ENCODE peak calls at places on chromosome 7, in four cellular contexts. One of them, this sample, is unnamed.

GRCh38 chr7:16066805-16067459 is 354.4 kb downstream of the CRPPA start:
- DNase-seq in HCT116: no peak
- DNase-seq in GM23338: peak; percentile 9
- DNase-seq in RWPE1: no peak
- DNase-seq in this sample: no peak

GRCh38 chr7:84784450-84784849 is 402.4 kb downstream of the SEMA3D start:
- DNase-seq in HCT116: no peak
- DNase-seq in GM23338: no peak
- DNase-seq in RWPE1: no peak
- DNase-seq in this sample: no peak

GRCh38 chr7:155190608-155191536 is 106.8 kb upstream of the INSIG1 start:
- DNase-seq in HCT116: no peak
- DNase-seq in GM23338: peak; percentile 79
- DNase-seq in RWPE1: peak; percentile 54
- DNase-seq in this sample: no peak

GRCh38 chr7:90345548-90346319 is 782 bp upstream of the GTPBP10 start:
- DNase-seq in HCT116: no peak
- DNase-seq in GM23338: peak; percentile 40
- DNase-seq in RWPE1: peak; percentile 8
- DNase-seq in this sample: no peak

GRCh38 chr7:1873070-1873405 is 203.0 kb downstream of the ELFN1 start:
- DNase-seq in HCT116: no peak
- DNase-seq in GM23338: no peak
- DNase-seq in RWPE1: no peak
- DNase-seq in this sample: no peak

GRCh38 chr7:135811513-135811912 is 62.9 kb upstream of the FAM180A start:
- DNase-seq in HCT116: no peak
- DNase-seq in GM23338: no peak
- DNase-seq in RWPE1: no peak
- DNase-seq in this sample: no peak

GRCh38 chr7:103795112-103795511 is 194.3 kb downstream of the RELN start:
- DNase-seq in HCT116: no peak
- DNase-seq in GM23338: no peak
- DNase-seq in RWPE1: no peak
- DNase-seq in this sample: no peak

GRCh38 chr7:18693401-18693800 is 197.9 kb downstream of the HDAC9 start:
- DNase-seq in HCT116: peak; percentile 16
- DNase-seq in GM23338: peak; percentile 68
- DNase-seq in RWPE1: peak; percentile 20
- DNase-seq in this sample: peak; percentile 12

GRCh38 chr7:113071465-113071864 is 15.2 kb downstream of the GPR85 start:
- DNase-seq in HCT116: no peak
- DNase-seq in GM23338: no peak
- DNase-seq in RWPE1: no peak
- DNase-seq in this sample: no peak

GRCh38 chr7:77575187-77575586 is 38.1 kb downstream of the PTPN12 start:
- DNase-seq in HCT116: no peak
- DNase-seq in GM23338: no peak
- DNase-seq in RWPE1: no peak
- DNase-seq in this sample: no peak

GRCh38 chr7:8068892-8069686 is 100.5 kb downstream of the GLCCI1 start:
- DNase-seq in HCT116: no peak
- DNase-seq in GM23338: peak; percentile 44
- DNase-seq in RWPE1: no peak
- DNase-seq in this sample: no peak

GRCh38 chr7:95595825-95596182 is 512 bp downstream of the PDK4 start:
- DNase-seq in HCT116: no peak
- DNase-seq in GM23338: no peak
- DNase-seq in RWPE1: no peak
- DNase-seq in this sample: no peak

GRCh38 chr7:18685961-18686360 is 190.4 kb downstream of the HDAC9 start:
- DNase-seq in HCT116: no peak
- DNase-seq in GM23338: peak; percentile 9
- DNase-seq in RWPE1: no peak
- DNase-seq in this sample: no peak

GRCh38 chr7:94888542-94888941 is 18.9 kb upstream of the PPP1R9A start:
- DNase-seq in HCT116: peak; percentile 34
- DNase-seq in GM23338: peak; percentile 24
- DNase-seq in RWPE1: peak; percentile 14
- DNase-seq in this sample: peak; percentile 16

GRCh38 chr7:127755529-127755928 is 103.5 kb downstream of the SND1 start:
- DNase-seq in HCT116: no peak
- DNase-seq in GM23338: no peak
- DNase-seq in RWPE1: no peak
- DNase-seq in this sample: no peak

GRCh38 chr7:97731736-97732370 is at the start of gene TAC1:
- DNase-seq in HCT116: no peak
- DNase-seq in GM23338: peak; percentile 74
- DNase-seq in RWPE1: no peak
- DNase-seq in this sample: no peak

GRCh38 chr7:83365746-83366145 is 203.1 kb upstream of the PCLO start:
- DNase-seq in HCT116: no peak
- DNase-seq in GM23338: no peak
- DNase-seq in RWPE1: no peak
- DNase-seq in this sample: no peak

DNA sequence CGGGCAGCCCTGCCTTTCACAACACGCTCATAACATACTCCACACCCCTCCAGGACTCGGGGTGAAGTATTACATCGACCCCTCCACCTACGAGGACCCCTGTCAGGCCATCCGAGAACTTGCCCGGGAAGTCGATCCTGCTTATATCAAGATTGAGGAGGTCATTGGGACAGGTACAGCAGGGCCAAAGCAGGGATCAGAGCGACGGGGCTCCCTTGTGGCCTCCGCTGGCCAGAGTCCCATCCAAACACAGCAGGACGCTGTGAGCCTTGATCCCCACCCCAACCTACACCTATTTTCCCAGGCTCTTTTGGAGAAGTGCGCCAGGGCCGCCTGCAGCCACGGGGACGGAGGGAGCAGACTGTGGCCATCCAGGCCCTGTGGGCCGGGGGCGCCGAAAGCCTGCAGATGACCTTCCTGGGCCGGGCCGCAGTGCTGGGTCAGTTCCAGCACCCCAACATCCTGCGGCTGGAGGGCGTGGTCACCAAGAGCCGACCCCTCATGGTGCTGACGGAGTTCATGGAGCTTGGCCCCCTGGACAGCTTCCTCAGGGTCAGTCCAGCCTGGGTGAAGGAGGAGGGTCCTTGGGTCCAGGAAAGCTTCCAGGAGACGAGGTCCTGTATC is 13.4 kb downstream of the EPHB6 start:
- DNase-seq in HCT116: no peak
- DNase-seq in GM23338: no peak
- DNase-seq in RWPE1: no peak
- DNase-seq in this sample: no peak
- H3K27ac ChIP-seq in HCT116: no peak overlapping the region
- H3K27ac ChIP-seq in GM23338: no peak overlapping the region
- H3K27ac ChIP-seq in RWPE1: no peak overlapping the region
- H3K27ac ChIP-seq in this sample: no peak overlapping the region

DNA sequence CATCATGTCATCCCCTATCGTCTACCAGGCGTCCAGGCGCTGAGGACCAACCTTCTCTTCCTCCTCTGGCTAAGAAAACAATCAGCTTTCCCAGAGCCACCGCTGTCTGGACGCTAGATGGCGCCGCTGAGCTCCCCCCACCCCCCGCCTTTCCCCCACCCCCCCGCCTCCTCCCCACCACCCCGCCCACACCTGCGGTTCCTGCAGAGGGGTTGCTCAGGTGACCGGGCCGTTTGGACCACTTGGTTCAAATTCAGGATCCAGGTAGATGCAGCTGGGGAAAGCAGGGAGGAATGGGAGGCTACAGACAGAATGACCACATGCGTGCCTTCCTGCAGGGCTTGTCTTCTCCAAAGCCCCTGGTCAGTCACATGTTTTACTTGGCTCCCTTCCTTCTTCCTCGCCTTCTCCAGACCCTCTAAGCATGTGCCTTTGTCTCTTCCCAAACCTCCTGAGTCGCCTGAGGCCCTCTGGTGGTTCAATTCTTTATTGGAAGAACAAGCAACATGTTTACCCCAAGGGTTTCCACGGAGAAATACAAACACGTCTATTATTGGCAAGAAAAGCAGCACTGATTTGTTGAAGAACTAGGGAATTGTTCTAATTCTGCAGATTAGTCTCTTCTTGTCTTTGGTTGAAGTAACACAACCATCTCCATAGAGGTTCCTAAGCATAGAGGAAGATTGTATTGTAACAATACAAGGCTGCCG is 24.7 kb downstream of the AOC1 start:
- DNase-seq in HCT116: peak; percentile 87
- DNase-seq in GM23338: peak; percentile 95
- DNase-seq in RWPE1: peak; percentile 76
- DNase-seq in this sample: no peak
- H3K27ac ChIP-seq in HCT116: no peak overlapping the region
- H3K27ac ChIP-seq in GM23338: no peak overlapping the region
- H3K27ac ChIP-seq in RWPE1: no peak overlapping the region
- H3K27ac ChIP-seq in this sample: no peak overlapping the region

GRCh38 chr7:5494320-5494682 is 70.7 kb upstream of the TNRC18 start:
- DNase-seq in HCT116: no peak
- DNase-seq in GM23338: no peak
- DNase-seq in RWPE1: no peak
- DNase-seq in this sample: no peak

GRCh38 chr7:5495581-5496375 is 72.1 kb upstream of the TNRC18 start:
- DNase-seq in HCT116: no peak
- DNase-seq in GM23338: no peak
- DNase-seq in RWPE1: no peak
- DNase-seq in this sample: no peak

GRCh38 chr7:5492249-5493020 is 68.8 kb upstream of the TNRC18 start:
- DNase-seq in HCT116: no peak
- DNase-seq in GM23338: peak; percentile 86
- DNase-seq in RWPE1: no peak
- DNase-seq in this sample: no peak

GRCh38 chr7:5497158-5498103 is 73.8 kb upstream of the TNRC18 start:
- DNase-seq in HCT116: no peak
- DNase-seq in GM23338: peak; percentile 45
- DNase-seq in RWPE1: no peak
- DNase-seq in this sample: no peak

DNA sequence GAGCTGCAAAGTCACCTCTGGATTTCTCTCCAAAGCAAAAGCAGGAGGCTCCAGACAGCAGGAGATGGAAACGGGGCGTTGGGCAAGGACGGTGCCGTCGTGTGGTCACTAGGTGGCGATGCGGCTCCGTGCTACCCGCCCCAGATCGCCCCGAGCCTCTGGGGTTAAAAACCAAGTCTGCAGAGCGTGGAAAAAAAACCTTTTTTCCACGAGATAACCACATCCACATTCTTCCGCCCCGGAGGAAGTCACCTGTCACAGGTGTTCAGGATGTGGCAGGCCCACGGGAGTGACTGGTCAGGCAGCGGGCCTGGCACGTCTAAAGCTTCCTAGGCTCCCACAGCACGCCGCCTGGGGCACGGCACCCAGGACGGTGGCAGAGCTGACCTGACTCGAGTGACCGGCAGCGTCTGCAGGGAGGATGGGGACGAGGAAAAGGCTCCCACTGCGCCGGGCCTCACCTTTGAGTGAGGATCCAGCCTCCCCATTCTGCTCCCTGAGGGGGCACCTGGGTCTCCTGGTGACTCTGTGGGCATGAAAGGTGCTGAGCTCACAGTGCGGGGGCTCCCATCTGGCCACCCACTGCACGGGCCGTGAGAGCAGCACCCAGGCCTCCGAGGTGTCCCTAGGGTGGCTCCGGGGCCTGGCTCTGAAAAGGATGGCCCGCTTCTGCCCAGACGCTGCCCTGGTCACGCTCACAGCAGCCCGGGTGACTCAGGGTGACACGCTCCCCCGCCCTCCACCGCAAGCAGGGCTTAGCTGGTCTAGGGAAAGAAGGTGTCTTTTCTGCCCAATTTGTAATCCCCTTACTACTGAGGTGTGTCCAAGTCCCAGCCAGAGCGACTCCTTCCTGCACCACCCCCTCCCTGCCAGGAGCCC is 71.3 kb upstream of the TNRC18 start:
- DNase-seq in HCT116: peak; percentile 48
- DNase-seq in GM23338: peak; percentile 94
- DNase-seq in RWPE1: peak; percentile 85
- DNase-seq in this sample: peak; percentile 22
- H3K27ac ChIP-seq in HCT116: peak overlapping the region; percentile 54
- H3K27ac ChIP-seq in GM23338: no peak overlapping the region
- H3K27ac ChIP-seq in RWPE1: peak overlapping the region; percentile 87
- H3K27ac ChIP-seq in this sample: peak overlapping the region; percentile 84

GRCh38 chr7:151550601-151551286 is 31.0 kb upstream of the RHEB start:
- DNase-seq in HCT116: no peak
- DNase-seq in GM23338: no peak
- DNase-seq in RWPE1: peak; percentile 18
- DNase-seq in this sample: peak; percentile 93
- H3K27ac ChIP-seq in HCT116: no peak overlapping the region
- H3K27ac ChIP-seq in GM23338: no peak overlapping the region
- H3K27ac ChIP-seq in RWPE1: no peak overlapping the region
- H3K27ac ChIP-seq in this sample: no peak overlapping the region

GRCh38 chr7:130273081-130273699 is 6.5 kb downstream of the CPA2 start:
- DNase-seq in HCT116: no peak
- DNase-seq in GM23338: peak; percentile 94
- DNase-seq in RWPE1: peak; percentile 76
- DNase-seq in this sample: peak; percentile 56
- H3K27ac ChIP-seq in HCT116: no peak overlapping the region
- H3K27ac ChIP-seq in GM23338: peak overlapping the region; percentile 97
- H3K27ac ChIP-seq in RWPE1: peak overlapping the region; percentile 96
- H3K27ac ChIP-seq in this sample: peak overlapping the region; percentile 81

GRCh38 chr7:68994841-68995240 is 603.4 kb upstream of the AUTS2 start:
- DNase-seq in HCT116: no peak
- DNase-seq in GM23338: no peak
- DNase-seq in RWPE1: no peak
- DNase-seq in this sample: no peak
- H3K27ac ChIP-seq in HCT116: no peak overlapping the region
- H3K27ac ChIP-seq in GM23338: no peak overlapping the region
- H3K27ac ChIP-seq in RWPE1: no peak overlapping the region
- H3K27ac ChIP-seq in this sample: no peak overlapping the region

GRCh38 chr7:43491984-43492383 is 90.9 kb upstream of the STK17A start:
- DNase-seq in HCT116: no peak
- DNase-seq in GM23338: no peak
- DNase-seq in RWPE1: peak; percentile 74
- DNase-seq in this sample: peak; percentile 16

GRCh38 chr7:43490016-43490415 is 92.9 kb upstream of the STK17A start:
- DNase-seq in HCT116: no peak
- DNase-seq in GM23338: no peak
- DNase-seq in RWPE1: no peak
- DNase-seq in this sample: no peak

GRCh38 chr7:43491123-43491522 is 91.8 kb upstream of the STK17A start:
- DNase-seq in HCT116: no peak
- DNase-seq in GM23338: no peak
- DNase-seq in RWPE1: no peak
- DNase-seq in this sample: no peak

GRCh38 chr7:43495572-43495971 is 87.3 kb upstream of the STK17A start:
- DNase-seq in HCT116: no peak
- DNase-seq in GM23338: no peak
- DNase-seq in RWPE1: no peak
- DNase-seq in this sample: no peak

GRCh38 chr7:43492906-43493305 is 90.0 kb upstream of the STK17A start:
- DNase-seq in HCT116: no peak
- DNase-seq in GM23338: no peak
- DNase-seq in RWPE1: no peak
- DNase-seq in this sample: no peak
- H3K27ac ChIP-seq in HCT116: no peak overlapping the region
- H3K27ac ChIP-seq in GM23338: no peak overlapping the region
- H3K27ac ChIP-seq in RWPE1: no peak overlapping the region
- H3K27ac ChIP-seq in this sample: no peak overlapping the region

This sample was measured in epithelial cell of prostate.